ENCODE peak calls at places on chromosomes 3 and 15, in seven cellular contexts. U is Kasumi-1; K is activated CD4-positive, alpha-beta T cell treated with anti-CD3 and anti-CD28 coated beads, Interleukin-2, amount 50 U/mL, for 24 hours; N is stimulated activated CD4-positive, alpha-beta T cell treated with anti-CD3 and anti-CD28 coated beads, Interleukin-12 subunit alpha, Interleukin-12 subunit beta, amount 100 ng/mL, for 24 hours; J is psoas muscle; Q is SHP77; E is GM10248. D is an unnamed sample.

GRCh38 chr15:61182955-61183354 is 46.1 kb downstream of the RORA start:
- DNase-seq in N (no peak), U (no peak), K (no peak), E (no peak), Q (no peak), J (no peak), D (no peak)

GRCh38 chr15:83571820-83572707 is 81.9 kb upstream of the ADAMTSL3 start:
- DNase-seq in Q (no peak), N (no peak), U (peak), E (peak), K (no peak), J (no peak), D (peak)

GRCh38 chr3:14913926-14914776 is 33.2 kb upstream of the NR2C2 start:
- DNase-seq in J (no peak), Q (no peak), U (no peak), K (no peak), E (no peak), N (no peak), D (no peak)

GRCh38 chr3:37723585-37723984 is 138.1 kb upstream of the CTDSPL start:
- DNase-seq in J (no peak), N (no peak), U (no peak), E (no peak), K (no peak), Q (no peak), D (no peak)

GRCh38 chr3:142211034-142211433 is 14.4 kb downstream of the GK5 start:
- DNase-seq in E (no peak), U (peak), J (no peak), K (no peak), Q (no peak), N (no peak), D (peak)

GRCh38 chr15:46644493-46645481 is 1010.0 kb downstream of the SQOR start:
- DNase-seq in J (no peak), K (no peak), U (no peak), N (no peak), E (no peak), Q (no peak), D (peak)

GRCh38 chr3:182323126-182323727 is 470.1 kb upstream of the ATP11B start:
- DNase-seq in J (no peak), K (no peak), Q (no peak), E (no peak), U (no peak), N (no peak), D (no peak)

GRCh38 chr3:189260556-189261493 is 89.1 kb downstream of the TPRG1 start:
- DNase-seq in K (no peak), N (no peak), Q (peak), J (peak), E (no peak), U (no peak), D (no peak)

GRCh38 chr3:194472290-194472920 is 14.4 kb downstream of the ATP13A3 start:
- DNase-seq in U (peak), J (no peak), K (no peak), Q (peak), E (peak), N (no peak), D (peak)

GRCh38 chr3:106825962-106826605 is 551.2 kb upstream of the CCDC54 start:
- DNase-seq in J (no peak), U (no peak), E (no peak), Q (no peak), K (no peak), N (no peak), D (no peak)

GRCh38 chr3:15498461-15499214 is 22.9 kb downstream of the COLQ start:
- DNase-seq in N (no peak), J (peak), E (no peak), Q (no peak), K (no peak), U (no peak), D (no peak)

GRCh38 chr3:143291826-143292447 is 172.4 kb downstream of the CHST2 start:
- DNase-seq in Q (no peak), N (no peak), J (no peak), U (no peak), E (no peak), K (no peak), D (no peak)

GRCh38 chr15:85759391-85759790 is 35.3 kb downstream of the KLHL25 start:
- DNase-seq in J (no peak), U (no peak), Q (no peak), N (no peak), K (no peak), E (no peak), D (no peak)

GRCh38 chr15:88802250-88802990 is 816 bp upstream of the ACAN start:
- DNase-seq in N (no peak), K (no peak), U (no peak), E (no peak), Q (no peak), J (no peak), D (no peak)

GRCh38 chr3:13825317-13825590 is 54.6 kb downstream of the WNT7A start:
- DNase-seq in E (no peak), N (no peak), J (no peak), U (no peak), K (no peak), Q (no peak), D (no peak)

GRCh38 chr15:61253186-61253585 is 24.1 kb upstream of the RORA start:
- DNase-seq in K (no peak), N (no peak), U (no peak), E (no peak), J (no peak), Q (no peak), D (no peak)

GRCh38 chr3:47857151-47857550 is 54.2 kb downstream of the DHX30 start:
- DNase-seq in N (no peak), Q (no peak), K (no peak), E (no peak), U (no peak), J (no peak), D (no peak)

GRCh38 chr3:186516645-186517044 is 27.5 kb downstream of the CRYGS start:
- DNase-seq in U (peak), K (no peak), J (no peak), E (no peak), N (no peak), Q (no peak), D (no peak)

GRCh38 chr3:109685084-109686079 is 348.0 kb upstream of the DPPA4 start:
- DNase-seq in U (no peak), N (no peak), K (no peak), E (no peak), J (peak), Q (no peak), D (no peak)

GRCh38 chr3:149641011-149641728 is 16.7 kb downstream of the WWTR1 start:
- DNase-seq in J (no peak), E (no peak), K (no peak), U (no peak), N (no peak), Q (no peak), D (no peak)

GRCh38 chr3:188021502-188022040 is 132.4 kb upstream of the LPP start:
- DNase-seq in K (no peak), N (no peak), E (no peak), J (no peak), Q (no peak), U (no peak), D (no peak)

GRCh38 chr15:40336129-40337122 is 4.3 kb downstream of the CCDC9B start:
- DNase-seq in E (peak), Q (no peak), U (no peak), J (no peak), K (no peak), N (no peak), D (peak)

GRCh38 chr3:87788516-87788915 is 270.3 kb downstream of the CGGBP1 start:
- DNase-seq in Q (no peak), K (no peak), U (no peak), E (no peak), N (no peak), J (no peak), D (no peak)

GRCh38 chr15:39102431-39102830 is 478.4 kb upstream of the THBS1 start:
- DNase-seq in U (no peak), K (no peak), E (no peak), Q (no peak), N (no peak), J (no peak), D (no peak)

D was measured in GM12865.